ENCODE peak calls at places on chromosomes 11 and 22, in ten cellular contexts. A is HuH-7; J is NCI-H2171; M is T-helper 22 cell; K is B cell; R is hypothalamus; D is HL-60; U is stimulated activated CD4-positive, alpha-beta T cell treated with anti-CD3 and anti-CD28 coated beads, Interleukin-4, amount 100 ng/mL, for 1 hour; S is sigmoid colon; H is epithelial cell of prostate. P is an unnamed sample.

GRCh38 chr11:47215366-47215925 is 672 bp downstream of the DDB2 start:
- DNase-seq in A (peak), J (no peak), M (no peak), K (no peak), R (no peak), D (no peak), U (no peak), S (no peak), H (no peak), P (no peak)

GRCh38 chr11:1123970-1124369 is 33.8 kb upstream of the MUC5AC start:
- DNase-seq in A (no peak), J (no peak), M (no peak), K (no peak), R (no peak), D (no peak), U (no peak), S (peak), H (no peak), P (no peak)

GRCh38 chr11:21411114-21411513 is 741.7 kb downstream of the NELL1 start:
- DNase-seq in A (no peak), J (no peak), M (no peak), K (no peak), R (no peak), D (peak), U (no peak), S (no peak), H (no peak), P (no peak)

GRCh38 chr11:73838443-73839122 is 38.1 kb downstream of the COA4 start:
- DNase-seq in A (no peak), J (no peak), M (no peak), K (no peak), R (no peak), D (no peak), U (no peak), S (no peak), H (no peak), P (no peak)

GRCh38 chr11:77191429-77191822 is 63.4 kb downstream of the MYO7A start:
- DNase-seq in A (no peak), J (no peak), M (no peak), K (no peak), R (no peak), D (no peak), U (no peak), S (no peak), H (no peak), P (no peak)

GRCh38 chr22:45425101-45425500 is 11.6 kb downstream of the RIBC2 start:
- DNase-seq in A (no peak), J (no peak), M (no peak), K (no peak), R (no peak), D (no peak), U (no peak), S (no peak), H (no peak), P (no peak)

GRCh38 chr11:7484645-7485044 is 661 bp upstream of the OLFML1 start:
- DNase-seq in A (no peak), J (no peak), M (no peak), K (no peak), R (no peak), D (no peak), U (no peak), S (no peak), H (no peak), P (no peak)

GRCh38 chr11:76615950-76616349 is 54.6 kb downstream of the LRRC32 start:
- DNase-seq in A (no peak), J (no peak), M (no peak), K (peak), R (no peak), D (no peak), U (no peak), S (peak), H (no peak), P (no peak)

GRCh38 chr11:60786811-60787567 is 1.9 kb downstream of the MS4A10 start:
- DNase-seq in A (no peak), J (peak), M (no peak), K (peak), R (no peak), D (no peak), U (no peak), S (peak), H (no peak), P (no peak)

GRCh38 chr11:113647856-113648255 is 58.3 kb downstream of the TMPRSS5 start:
- DNase-seq in A (no peak), J (no peak), M (no peak), K (no peak), R (no peak), D (no peak), U (no peak), S (no peak), H (no peak), P (no peak)

GRCh38 chr22:37416806-37417205 is 10.5 kb downstream of the ELFN2 start:
- DNase-seq in A (no peak), J (peak), M (no peak), K (no peak), R (peak), D (peak), U (no peak), S (no peak), H (no peak), P (peak)

GRCh38 chr22:44437493-44438015 is 60.5 kb downstream of the RTL6 start:
- DNase-seq in A (no peak), J (no peak), M (no peak), K (no peak), R (no peak), D (no peak), U (no peak), S (peak), H (no peak), P (no peak)

GRCh38 chr22:37456351-37456750 is 29.1 kb upstream of the ELFN2 start:
- DNase-seq in A (no peak), J (no peak), M (no peak), K (no peak), R (no peak), D (no peak), U (no peak), S (no peak), H (no peak), P (no peak)

GRCh38 chr22:47018010-47018910 is 255.8 kb downstream of the TBC1D22A start:
- DNase-seq in A (no peak), J (no peak), M (no peak), K (no peak), R (no peak), D (no peak), U (no peak), S (peak), H (no peak), P (no peak)

GRCh38 chr11:114216804-114217195 is 79.4 kb upstream of the NNMT start:
- DNase-seq in A (no peak), J (no peak), M (no peak), K (no peak), R (no peak), D (no peak), U (no peak), S (no peak), H (no peak), P (no peak)

GRCh38 chr11:130785376-130786110 is 130.7 kb downstream of the SNX19 start:
- DNase-seq in A (no peak), J (no peak), M (no peak), K (no peak), R (no peak), D (no peak), U (no peak), S (no peak), H (no peak), P (no peak)